ENCODE peak calls at places on chromosomes 12 and 14, in ten cellular contexts. J, G, A, M, Q, N, U, C, H and O are unnamed samples.

GRCh38 chr12:47438175-47438574 is 267.7 kb downstream of the RPAP3 start:
- DNase-seq in J (no peak), G (no peak), A (no peak), M (no peak), Q (no peak), N (no peak), U (no peak), C (no peak), H (no peak), O (no peak)

GRCh38 chr14:24233538-24233866 is 773 bp downstream of the GMPR2 start:
- DNase-seq in J (peak), G (no peak), A (peak), M (no peak), Q (no peak), N (no peak), U (no peak), C (no peak), H (peak), O (no peak)

GRCh38 chr14:102675396-102675795 is 82.9 kb downstream of the RCOR1 start:
- DNase-seq in J (no peak), G (no peak), A (no peak), M (no peak), Q (no peak), N (no peak), U (no peak), C (no peak), H (no peak), O (no peak)

GRCh38 chr14:21475767-21476525 is 813 bp downstream of the RAB2B start:
- DNase-seq in J (no peak), G (no peak), A (no peak), M (no peak), Q (no peak), N (no peak), U (no peak), C (no peak), H (no peak), O (no peak)

GRCh38 chr12:56635539-56636117 is 5.5 kb upstream of the BAZ2A start:
- DNase-seq in J (peak), G (no peak), A (no peak), M (no peak), Q (no peak), N (no peak), U (no peak), C (no peak), H (peak), O (peak)

GRCh38 chr12:2409656-2410265 is 357.0 kb downstream of the CACNA1C start:
- DNase-seq in J (no peak), G (no peak), A (no peak), M (no peak), Q (no peak), N (no peak), U (no peak), C (peak), H (peak), O (no peak)

GRCh38 chr12:51371295-51371953 is 19.8 kb downstream of the GALNT6 start:
- DNase-seq in J (no peak), G (peak), A (peak), M (peak), Q (peak), N (peak), U (peak), C (no peak), H (peak), O (peak)

GRCh38 chr14:36659010-36659821 is 2.4 kb upstream of the PAX9 start:
- DNase-seq in J (no peak), G (no peak), A (no peak), M (no peak), Q (no peak), N (no peak), U (no peak), C (no peak), H (no peak), O (no peak)

GRCh38 chr14:68495101-68495637 is 297.7 kb downstream of the ZFP36L1 start:
- DNase-seq in J (no peak), G (no peak), A (peak), M (no peak), Q (no peak), N (no peak), U (no peak), C (no peak), H (no peak), O (no peak)

GRCh38 chr14:88551936-88552565 is 2.8 kb downstream of the PTPN21 start:
- DNase-seq in J (no peak), G (no peak), A (no peak), M (no peak), Q (no peak), N (peak), U (no peak), C (no peak), H (no peak), O (no peak)

GRCh38 chr12:46386877-46387629 is 14.5 kb upstream of the SLC38A2 start:
- DNase-seq in J (peak), G (peak), A (no peak), M (no peak), Q (peak), N (peak), U (no peak), C (no peak), H (peak), O (peak)

GRCh38 chr12:46385439-46385838 is 12.9 kb upstream of the SLC38A2 start:
- DNase-seq in J (no peak), G (no peak), A (no peak), M (no peak), Q (no peak), N (peak), U (no peak), C (no peak), H (no peak), O (peak)

GRCh38 chr12:46384451-46385301 is 12.1 kb upstream of the SLC38A2 start:
- DNase-seq in J (no peak), G (no peak), A (no peak), M (no peak), Q (no peak), N (no peak), U (no peak), C (no peak), H (no peak), O (peak)

GRCh38 chr12:46387697-46388096 is 15.1 kb upstream of the SLC38A2 start:
- DNase-seq in J (peak), G (no peak), A (no peak), M (no peak), Q (no peak), N (no peak), U (no peak), C (no peak), H (no peak), O (peak)

GRCh38 chr12:46386360-46386867 is 13.8 kb upstream of the SLC38A2 start:
- DNase-seq in J (no peak), G (no peak), A (no peak), M (no peak), Q (no peak), N (no peak), U (no peak), C (no peak), H (no peak), O (no peak)
- H3K4me3 ChIP-seq in J (peak), G (no peak), A (no peak), M (no peak), Q (peak), N (peak), U (no peak), C (peak), H (peak), O (peak)

DNA sequence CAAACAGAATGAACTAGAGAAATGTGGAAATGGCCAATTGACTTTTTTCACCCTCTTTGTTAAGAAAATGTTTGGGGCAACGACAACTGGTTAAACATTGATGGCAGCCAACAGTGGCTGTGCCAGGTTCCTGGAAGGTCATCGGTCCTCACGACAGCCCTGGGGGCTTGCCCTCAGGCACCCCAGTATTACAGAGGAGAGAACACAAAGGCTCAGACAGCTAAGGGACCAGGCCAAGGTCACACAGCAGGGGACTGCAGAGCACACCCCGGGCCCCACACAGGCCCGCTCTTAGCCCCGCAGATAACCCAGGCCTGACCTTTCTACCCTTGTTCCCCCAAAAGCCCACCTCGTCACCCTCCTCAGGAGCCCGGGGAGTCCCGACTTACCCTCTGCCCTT is 1.3 kb downstream of the TRPV4 start:
- DNase-seq in J (no peak), G (no peak), A (no peak), M (no peak), Q (no peak), N (no peak), U (no peak), C (no peak), H (no peak), O (no peak)
- H3K4me3 ChIP-seq in J (no peak), G (no peak), A (no peak), M (no peak), Q (no peak), N (no peak), U (no peak), C (no peak), H (no peak), O (no peak)

GRCh38 chr14:30572771-30573170 is 13.8 kb downstream of the G2E3 start:
- DNase-seq in J (no peak), G (no peak), A (no peak), M (no peak), Q (no peak), N (no peak), U (no peak), C (no peak), H (no peak), O (no peak)

GRCh38 chr14:30572237-30572636 is 13.3 kb downstream of the G2E3 start:
- DNase-seq in J (no peak), G (no peak), A (no peak), M (no peak), Q (no peak), N (no peak), U (no peak), C (no peak), H (no peak), O (no peak)

GRCh38 chr14:30569216-30569902 is 10.4 kb downstream of the G2E3 start:
- DNase-seq in J (no peak), G (no peak), A (no peak), M (no peak), Q (no peak), N (no peak), U (no peak), C (no peak), H (no peak), O (no peak)

GRCh38 chr14:30569903-30570226 is 10.9 kb downstream of the G2E3 start:
- DNase-seq in J (no peak), G (no peak), A (no peak), M (no peak), Q (no peak), N (no peak), U (no peak), C (no peak), H (no peak), O (no peak)

DNA sequence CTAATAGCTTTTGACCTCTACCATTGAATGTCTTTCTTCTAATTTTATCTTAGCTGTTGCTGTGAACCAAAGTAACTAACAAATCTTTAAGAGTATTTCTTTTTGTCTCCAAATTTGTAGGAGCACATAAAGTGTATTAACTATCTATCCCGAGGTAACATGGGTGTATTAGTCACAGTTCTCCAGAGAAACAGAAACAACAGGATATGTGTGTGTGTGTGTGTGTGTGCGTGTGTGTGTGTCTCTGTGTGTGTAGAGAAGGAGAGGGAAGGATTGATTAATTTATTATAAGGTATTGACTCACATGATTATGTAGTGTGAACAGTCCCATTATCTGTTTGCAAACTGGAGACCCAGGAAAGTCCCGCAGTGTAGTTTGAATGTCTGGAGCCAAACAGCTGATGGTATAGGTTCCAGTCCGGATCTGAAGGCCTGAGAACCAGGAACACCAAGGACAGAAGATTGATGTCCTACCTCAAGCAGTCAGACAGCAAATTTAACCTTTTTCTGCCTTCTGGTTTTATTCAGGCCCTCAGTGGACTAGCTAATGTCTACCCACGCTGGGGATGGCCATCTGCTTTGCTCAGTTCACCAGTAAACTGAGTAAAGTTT is 14.4 kb downstream of the G2E3 start:
- DNase-seq in J (no peak), G (no peak), A (peak), M (no peak), Q (no peak), N (no peak), U (no peak), C (no peak), H (no peak), O (no peak)
- H3K4me3 ChIP-seq in J (no peak), G (no peak), A (no peak), M (no peak), Q (no peak), N (no peak), U (no peak), C (no peak), H (no peak), O (no peak)

DNA sequence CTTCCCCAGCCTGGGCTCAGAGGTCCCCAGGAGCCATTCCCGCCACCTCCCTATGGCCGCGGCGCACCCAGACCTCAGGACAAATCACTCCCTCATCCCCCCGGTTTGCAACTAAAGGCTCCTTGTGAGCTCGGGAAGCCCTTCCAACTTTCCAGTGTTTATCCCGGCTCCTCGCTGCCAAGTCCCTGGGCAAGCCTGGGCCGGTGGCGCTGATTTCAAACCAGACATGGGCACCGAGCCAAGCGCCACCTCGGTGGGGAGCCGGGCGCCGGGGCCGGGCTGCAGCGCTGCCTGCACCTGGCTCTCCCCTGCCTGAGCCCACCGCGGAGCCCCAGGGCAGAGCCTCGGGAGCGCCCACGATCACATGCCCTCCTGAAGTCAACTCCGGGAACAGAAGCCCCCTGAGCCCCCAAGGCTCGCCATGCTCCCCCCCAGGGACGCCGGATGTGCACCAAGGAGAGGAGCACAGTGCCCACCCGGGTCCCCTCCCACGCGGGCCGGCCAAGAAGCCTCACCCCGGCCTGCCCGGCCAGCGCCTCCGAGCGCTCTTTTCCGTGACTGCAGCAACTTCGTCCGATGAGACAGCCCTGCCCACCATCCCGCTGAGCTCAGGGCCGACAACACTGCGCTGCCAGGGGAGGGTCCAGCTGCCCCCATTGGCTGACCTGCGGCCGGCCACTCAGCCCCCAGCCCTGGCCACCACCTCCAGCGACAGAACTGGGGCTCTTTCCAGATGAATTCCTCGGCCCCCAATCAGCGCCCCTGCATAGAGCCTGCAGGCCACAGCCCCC is 50.0 kb downstream of the NCOR2 start:
- DNase-seq in J (no peak), G (peak), A (peak), M (peak), Q (peak), N (peak), U (peak), C (peak), H (peak), O (no peak)
- H3K4me3 ChIP-seq in J (no peak), G (peak), A (no peak), M (peak), Q (peak), N (peak), U (no peak), C (peak), H (peak), O (no peak)

GRCh38 chr12:12890492-12890814 is 909 bp upstream of the GPRC5A start:
- DNase-seq in J (no peak), G (no peak), A (peak), M (peak), Q (no peak), N (no peak), U (peak), C (peak), H (peak), O (no peak)
- H3K4me3 ChIP-seq in J (peak), G (peak), A (no peak), M (peak), Q (peak), N (peak), U (no peak), C (peak), H (peak), O (no peak)